ENCODE peak calls at places on chromosomes 1 and 21, in eight cellular contexts. N, S, R, E, O, H, L and C are unnamed samples.

GRCh38 chr1:234716907-234717375 is 107.0 kb upstream of the IRF2BP2 start:
- DNase-seq in N (no peak), L (no peak), O (no peak), S (no peak), R (no peak), E (no peak), H (no peak), C (no peak)

GRCh38 chr1:164608651-164609057 is 49.7 kb downstream of the PBX1 start:
- DNase-seq in L (no peak), N (no peak), H (no peak), O (no peak), E (no peak), R (no peak), S (no peak), C (no peak)

GRCh38 chr1:11649624-11650330 is 4.5 kb downstream of the FBXO2 start:
- DNase-seq in H (no peak), S (no peak), R (no peak), O (no peak), N (no peak), E (no peak), L (no peak), C (no peak)

GRCh38 chr1:93615201-93616150 is 66.2 kb downstream of the BCAR3 start:
- DNase-seq in O (peak), S (no peak), L (peak), H (no peak), E (no peak), R (no peak), N (peak), C (no peak)

GRCh38 chr1:113912594-113913311 is 7.6 kb downstream of the DCLRE1B start:
- DNase-seq in S (no peak), L (no peak), N (no peak), R (peak), E (no peak), H (peak), O (no peak), C (no peak)

GRCh38 chr21:39318091-39318959 is 4.9 kb upstream of the BRWD1 start:
- DNase-seq in H (no peak), E (no peak), N (no peak), S (no peak), L (no peak), O (no peak), R (no peak), C (no peak)

GRCh38 chr1:36160388-36160948 is 4.5 kb downstream of the MAP7D1 start:
- DNase-seq in S (no peak), L (no peak), R (no peak), N (no peak), O (no peak), H (no peak), E (no peak), C (no peak)

GRCh38 chr1:79355073-79355472 is 348.5 kb upstream of the ADGRL4 start:
- DNase-seq in N (no peak), O (no peak), H (no peak), E (no peak), L (no peak), S (no peak), R (no peak), C (no peak)

GRCh38 chr21:45590726-45591618 is 48.7 kb upstream of the SLC19A1 start:
- DNase-seq in S (no peak), E (no peak), O (peak), N (no peak), R (no peak), L (no peak), H (peak), C (peak)

GRCh38 chr1:115428262-115428661 is 90.2 kb upstream of the NGF start:
- DNase-seq in E (no peak), R (no peak), N (peak), O (no peak), L (no peak), S (no peak), H (no peak), C (no peak)

GRCh38 chr1:92817986-92818764 is 13.7 kb upstream of the RPL5 start:
- DNase-seq in S (no peak), R (no peak), E (no peak), H (no peak), O (peak), L (no peak), N (peak), C (peak)

GRCh38 chr1:162028726-162029125 is 5.1 kb upstream of the OLFML2B start:
- DNase-seq in N (no peak), R (no peak), H (no peak), E (no peak), S (no peak), L (no peak), O (no peak), C (peak)

GRCh38 chr21:44925027-44925755 is 4.5 kb upstream of the ITGB2 start:
- DNase-seq in E (no peak), O (no peak), N (no peak), H (no peak), S (no peak), R (no peak), L (no peak), C (peak)

GRCh38 chr1:13775916-13776315 is 75.9 kb downstream of the PRDM2 start:
- DNase-seq in R (no peak), E (no peak), L (no peak), N (no peak), H (no peak), O (no peak), S (no peak), C (no peak)

GRCh38 chr1:30953685-30954084 is 45.1 kb upstream of the SDC3 start:
- DNase-seq in L (no peak), S (no peak), O (no peak), N (no peak), R (no peak), H (no peak), E (no peak), C (no peak)

GRCh38 chr1:115609021-115609420 is 32.7 kb upstream of the VANGL1 start:
- DNase-seq in N (no peak), L (no peak), O (no peak), S (no peak), E (no peak), R (no peak), H (no peak), C (no peak)

GRCh38 chr1:101366513-101367215 is 129.8 kb downstream of the S1PR1 start:
- DNase-seq in H (no peak), E (no peak), L (no peak), S (no peak), O (no peak), R (no peak), N (no peak), C (no peak)

GRCh38 chr1:194295690-194296089 is 1109.3 kb upstream of the B3GALT2 start:
- DNase-seq in O (no peak), R (no peak), E (no peak), S (no peak), L (no peak), N (peak), H (no peak), C (no peak)

GRCh38 chr1:7482077-7482476 is 289.0 kb upstream of the VAMP3 start:
- DNase-seq in O (no peak), H (no peak), R (no peak), L (no peak), N (no peak), E (no peak), S (no peak), C (no peak)

GRCh38 chr1:103461171-103462105 is 64.1 kb upstream of the RNPC3 start:
- DNase-seq in N (peak), H (no peak), L (no peak), R (no peak), O (peak), E (no peak), S (no peak), C (no peak)

GRCh38 chr1:183069562-183070216 is 46.5 kb downstream of the LAMC1 start:
- DNase-seq in O (peak), N (no peak), S (no peak), H (no peak), R (no peak), E (no peak), L (no peak), C (no peak)

GRCh38 chr1:92804721-92805169 is 19.8 kb upstream of the EVI5 start:
- DNase-seq in L (no peak), N (peak), R (peak), E (no peak), O (peak), H (peak), S (peak), C (no peak)

GRCh38 chr1:9699361-9699760 is 47.8 kb downstream of the PIK3CD start:
- DNase-seq in O (peak), R (no peak), N (no peak), H (no peak), E (no peak), S (no peak), L (no peak), C (no peak)

GRCh38 chr1:97668945-97669344 is 251.9 kb downstream of the DPYD start:
- DNase-seq in S (no peak), H (no peak), E (no peak), L (no peak), O (peak), N (peak), R (no peak), C (no peak)

GRCh38 chr1:45954401-45954847 is 151.0 kb downstream of the MAST2 start:
- DNase-seq in E (no peak), O (peak), S (no peak), N (peak), R (no peak), L (no peak), H (no peak), C (no peak)

GRCh38 chr1:41378999-41379740 is 17.9 kb downstream of the FOXO6 start:
- DNase-seq in L (no peak), R (no peak), S (no peak), H (no peak), E (no peak), N (no peak), O (no peak), C (no peak)

GRCh38 chr1:199857103-199857502 is 170.4 kb upstream of the NR5A2 start:
- DNase-seq in S (no peak), N (peak), H (no peak), O (peak), E (no peak), R (no peak), L (no peak), C (no peak)

GRCh38 chr1:2113620-2114135 is 63.5 kb downstream of the PRKCZ start:
- DNase-seq in H (no peak), L (no peak), E (no peak), O (no peak), N (no peak), S (no peak), R (no peak), C (no peak)

GRCh38 chr1:162541619-162542141 is 19.8 kb upstream of the UAP1 start:
- DNase-seq in L (no peak), H (peak), N (no peak), O (peak), R (peak), E (no peak), S (no peak), C (no peak)

GRCh38 chr1:24825174-24825573 is 79.9 kb downstream of the CLIC4 start:
- DNase-seq in H (no peak), S (no peak), L (no peak), O (no peak), E (no peak), R (no peak), N (no peak), C (no peak)

DNA sequence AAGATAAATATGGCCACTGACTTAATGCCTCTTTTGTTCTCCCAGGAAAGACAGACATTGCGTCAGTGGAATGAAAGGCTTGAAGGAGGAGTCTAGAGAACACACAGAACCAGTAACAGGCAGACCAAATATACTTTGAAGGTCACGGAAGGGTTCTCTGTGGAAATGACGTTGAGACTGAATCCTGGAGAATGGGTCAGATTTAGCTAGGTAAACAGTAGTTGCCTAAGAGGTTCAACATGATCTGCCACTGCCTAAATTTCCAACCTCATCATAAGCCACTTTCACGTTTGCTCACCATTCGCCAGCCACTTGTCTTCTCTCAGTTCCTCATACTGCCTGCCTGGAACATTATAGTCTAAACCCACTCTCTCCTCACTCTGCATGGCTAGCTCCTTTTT is 20.5 kb downstream of the PLA2G4A start:
- DNase-seq in E (no peak), R (no peak), S (no peak), O (no peak), H (no peak), N (no peak), L (no peak), C (peak)
- H3K27ac ChIP-seq in E (peak), R (no peak), S (peak), O (no peak), H (peak), N (no peak), L (no peak), C (no peak)

DNA sequence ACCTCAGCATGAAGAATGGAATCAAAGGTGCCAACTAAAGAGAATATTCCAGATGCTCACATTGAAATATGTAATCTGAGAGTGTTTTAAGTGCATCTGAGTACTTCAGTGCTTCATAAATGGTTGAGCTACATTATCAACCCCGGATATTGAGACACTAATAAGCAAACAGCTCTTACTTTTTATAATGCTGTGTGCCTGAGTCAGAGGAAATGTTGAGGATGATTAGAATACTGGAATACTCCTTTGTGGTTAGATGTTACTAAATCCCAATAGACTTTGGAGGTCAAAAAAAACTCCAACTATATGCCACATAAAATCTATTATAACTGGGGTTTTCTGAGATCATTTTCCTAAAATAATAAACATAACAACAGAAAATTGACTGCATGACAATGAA is 12.5 kb upstream of the KCNA3 start:
- DNase-seq in R (no peak), L (no peak), S (no peak), O (no peak), E (no peak), H (no peak), N (no peak), C (no peak)
- H3K27ac ChIP-seq in R (no peak), L (no peak), S (no peak), O (no peak), E (no peak), H (no peak), N (no peak), C (no peak)

DNA sequence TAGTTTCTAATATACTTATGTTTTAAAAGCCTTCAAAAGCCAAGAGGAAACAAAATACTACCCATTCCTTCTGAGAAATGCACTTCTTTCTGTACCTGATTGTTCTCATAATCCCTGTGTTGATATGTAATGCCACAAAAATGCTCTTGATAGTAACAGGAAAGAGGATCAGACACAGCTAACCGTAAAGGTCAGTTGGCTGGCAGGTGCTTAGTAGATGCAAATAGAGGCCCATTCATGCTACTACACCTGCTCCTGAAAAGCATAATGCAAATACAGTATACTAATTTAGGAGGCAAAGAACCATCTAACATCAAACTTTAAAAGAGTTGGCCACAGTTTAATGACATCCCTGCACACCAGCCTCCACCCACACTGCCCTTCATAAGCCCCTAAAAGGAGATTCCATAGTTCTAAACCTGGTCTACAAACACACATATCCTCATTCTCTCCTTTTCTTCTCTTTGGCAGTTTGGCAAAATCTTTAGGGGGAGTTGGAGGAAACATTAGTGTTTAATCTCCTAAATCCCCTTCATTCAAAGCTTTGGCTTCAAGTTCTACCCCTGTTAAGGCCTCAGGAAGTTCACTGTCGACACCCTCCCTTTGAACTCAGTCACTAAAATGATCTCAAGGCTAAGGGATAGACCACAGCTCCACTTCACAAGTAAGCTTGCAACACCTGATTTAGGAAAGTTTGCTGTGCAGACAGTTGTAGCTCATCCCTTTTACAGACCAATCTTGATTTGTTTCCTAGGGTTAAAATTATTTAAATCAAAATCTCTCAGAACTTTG is 2.9 kb upstream of the CD46 start:
- DNase-seq in H (no peak), N (no peak), L (no peak), O (peak), R (no peak), S (no peak), E (no peak), C (no peak)
- H3K27ac ChIP-seq in H (peak), N (no peak), L (no peak), O (no peak), R (no peak), S (no peak), E (no peak), C (no peak)

DNA sequence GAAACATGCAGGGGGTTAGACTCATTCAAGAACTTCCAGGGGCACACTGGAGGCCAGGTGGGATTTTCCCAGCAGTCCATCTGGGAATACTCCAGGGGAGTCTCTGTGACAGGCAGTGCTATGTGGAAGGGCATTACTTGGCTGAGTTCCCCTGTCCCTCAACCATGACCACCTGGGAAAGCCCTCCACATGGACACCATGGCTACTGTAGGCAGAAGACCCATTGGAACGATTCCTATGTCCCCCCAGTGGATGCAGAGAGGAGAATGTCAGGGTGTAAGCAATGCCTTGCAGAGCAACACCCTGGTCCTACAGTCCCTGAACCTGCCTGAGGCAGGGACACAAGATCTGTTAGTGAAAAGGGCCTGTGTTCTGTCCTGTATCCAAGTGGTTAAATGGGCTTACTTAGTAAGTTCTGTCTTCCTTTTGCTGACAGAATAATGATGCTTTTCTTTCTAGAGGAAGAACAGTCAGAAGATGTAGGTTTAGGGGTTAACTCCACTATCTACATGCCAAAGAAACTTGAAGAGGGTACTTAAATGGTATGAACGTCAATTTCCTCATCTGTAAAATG is 13.4 kb downstream of the SLAMF1 start:
- DNase-seq in R (no peak), L (no peak), S (no peak), O (no peak), E (no peak), N (no peak), H (no peak), C (no peak)
- H3K27ac ChIP-seq in R (no peak), L (no peak), S (no peak), O (no peak), E (no peak), N (no peak), H (no peak), C (no peak)

DNA sequence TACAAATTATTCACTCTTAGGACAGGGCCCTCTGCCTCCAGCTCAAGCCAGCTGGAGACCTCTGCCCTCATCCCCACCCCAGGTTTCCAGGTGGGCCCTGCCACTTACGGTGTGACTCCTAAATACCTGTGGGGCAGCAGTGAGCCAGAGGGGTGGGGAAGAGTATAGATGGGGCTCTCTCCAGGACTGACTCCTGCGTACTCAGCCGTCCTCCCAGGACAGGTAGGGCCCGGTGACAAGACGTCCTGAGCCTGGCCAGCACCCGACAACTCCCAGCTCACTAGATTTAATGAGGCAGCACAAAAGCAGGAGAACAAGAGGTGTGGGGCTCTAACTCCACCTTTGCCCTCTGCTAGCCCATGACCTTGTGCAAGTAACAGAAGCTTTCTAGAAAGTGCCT is 16.8 kb downstream of the GNG12 start:
- DNase-seq in L (no peak), N (no peak), O (no peak), R (no peak), H (no peak), E (no peak), S (no peak), C (no peak)
- H3K27ac ChIP-seq in L (peak), N (no peak), O (peak), R (no peak), H (no peak), E (no peak), S (no peak), C (no peak)

GRCh38 chr1:58896211-58897183 is 112.7 kb upstream of the JUN start:
- DNase-seq in S (no peak), E (no peak), R (peak), H (peak), O (no peak), N (peak), L (no peak), C (peak)
- H3K27ac ChIP-seq in S (no peak), E (no peak), R (peak), H (peak), O (peak), N (peak), L (peak), C (peak)

GRCh38 chr1:150981177-150981804 is 801 bp upstream of the ANXA9 start:
- DNase-seq in H (no peak), O (no peak), E (no peak), N (peak), R (peak), S (no peak), L (no peak), C (no peak)

GRCh38 chr1:150981805-150982712 is at the start of gene ANXA9:
- DNase-seq in S (no peak), H (no peak), N (no peak), L (no peak), R (peak), O (no peak), E (no peak), C (no peak)

GRCh38 chr1:150976879-150977694 is 2.5 kb upstream of the CERS2 start:
- DNase-seq in R (peak), E (peak), L (peak), N (peak), H (peak), O (peak), S (peak), C (peak)

GRCh38 chr1:150979007-150979722 is 2.9 kb upstream of the ANXA9 start:
- DNase-seq in N (peak), S (peak), R (peak), O (peak), H (peak), E (peak), L (peak), C (peak)

GRCh38 chr1:150979723-150980056 is 2.4 kb upstream of the ANXA9 start:
- DNase-seq in N (no peak), S (no peak), R (no peak), O (no peak), L (no peak), E (no peak), H (no peak), C (no peak)
- H3K27ac ChIP-seq in N (no peak), S (no peak), R (peak), O (peak), L (peak), E (peak), H (peak), C (peak)